ENCODE peak calls at places on chromosomes 13 and 19, in ten cellular contexts. T is tibial nerve; H is fibroblast of mammary gland; U is CD14-positive monocyte; J is left ventricle myocardium inferior; F is fibroblast of the aortic adventitia; W is HFF-Myc; N is CD4-positive, alpha-beta T cell; Q is RWPE1; A is pancreas. P is an unnamed sample.

GRCh38 chr19:52993342-52994178 is 20.2 kb upstream of the ERVV-1 start:
- DNase-seq in A (peak), W (no peak), J (peak), F (peak), N (peak), Q (peak), U (peak), H (peak), T (peak), P (peak)

GRCh38 chr19:32910094-32910493 is 40.5 kb upstream of the SLC7A9 start:
- DNase-seq in A (no peak), W (no peak), F (no peak), U (no peak), J (no peak), Q (no peak), N (no peak), H (no peak), T (no peak), P (no peak)

GRCh38 chr19:45442927-45443461 is 19.3 kb upstream of the ERCC1 start:
- DNase-seq in W (no peak), J (peak), Q (no peak), H (peak), T (peak), U (peak), A (no peak), F (peak), N (no peak), P (no peak)

GRCh38 chr13:112061367-112062046 is 5.4 kb upstream of the SOX1 start:
- DNase-seq in N (no peak), T (no peak), W (no peak), Q (no peak), J (no peak), F (no peak), U (no peak), H (no peak), A (peak), P (no peak)

GRCh38 chr13:42041017-42041683 is 7.3 kb upstream of the DGKH start:
- DNase-seq in F (peak), T (no peak), Q (peak), W (no peak), H (peak), J (peak), N (no peak), A (peak), U (no peak), P (peak)

GRCh38 chr19:51706885-51707284 is 13.8 kb downstream of the SPACA6 start:
- DNase-seq in T (no peak), F (no peak), N (no peak), H (no peak), U (no peak), W (no peak), A (no peak), J (no peak), Q (no peak), P (no peak)

GRCh38 chr19:3369337-3370213 is 3.2 kb downstream of the NFIC start:
- DNase-seq in T (no peak), J (peak), N (no peak), U (no peak), W (no peak), F (no peak), A (peak), H (peak), Q (no peak), P (peak)

GRCh38 chr19:18423258-18424020 is 4.2 kb downstream of the SSBP4 start:
- DNase-seq in A (no peak), J (no peak), Q (no peak), F (no peak), H (no peak), W (no peak), U (no peak), T (no peak), N (no peak), P (no peak)

GRCh38 chr19:3651684-3652083 is 25.1 kb upstream of the CACTIN start:
- DNase-seq in N (no peak), Q (no peak), T (no peak), W (no peak), F (no peak), U (no peak), H (no peak), J (no peak), A (no peak), P (no peak)

GRCh38 chr19:41974652-41975051 is 15.5 kb upstream of the RABAC1 start:
- DNase-seq in J (no peak), Q (no peak), U (no peak), H (no peak), N (no peak), A (no peak), F (no peak), W (no peak), T (no peak), P (no peak)
- TF ChIP-seq CTCF in J (no peak), Q (no peak), U (no peak), H (no peak), N (no peak), A (no peak), F (no peak), W (no peak), T (no peak), P (no peak)

GRCh38 chr19:56193981-56194380 is 3.6 kb downstream of the ZSCAN5B start:
- DNase-seq in F (no peak), W (no peak), N (no peak), T (no peak), J (no peak), H (no peak), U (no peak), A (no peak), Q (no peak), P (no peak)

GRCh38 chr19:56189785-56190184 is 7.8 kb downstream of the ZSCAN5B start:
- DNase-seq in F (no peak), Q (no peak), H (no peak), U (no peak), J (no peak), N (no peak), A (no peak), T (no peak), W (no peak), P (no peak)

GRCh38 chr19:56191711-56192110 is 5.9 kb downstream of the ZSCAN5B start:
- DNase-seq in T (no peak), U (no peak), J (no peak), Q (no peak), N (no peak), H (no peak), F (no peak), W (no peak), A (no peak), P (no peak)

DNA sequence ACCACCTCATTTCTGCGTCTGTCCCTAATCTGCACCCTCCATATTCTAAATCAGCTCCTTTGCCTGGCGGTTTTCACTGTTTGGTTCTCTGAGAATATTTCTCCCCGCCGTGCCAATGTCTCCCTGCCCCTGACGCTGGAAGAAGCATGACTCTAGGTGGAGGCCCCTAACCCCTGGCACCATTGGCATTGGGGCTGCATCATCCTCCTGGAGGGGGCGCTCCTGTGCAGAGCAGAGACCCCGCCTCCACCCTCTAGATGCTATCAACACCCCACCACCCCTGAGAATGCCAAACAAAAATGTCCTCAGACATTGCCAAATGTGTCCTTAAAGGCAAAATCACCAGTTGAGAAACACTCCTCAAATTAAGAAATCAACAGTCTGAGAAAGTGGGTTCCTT is 6.5 kb downstream of the ZSCAN5B start:
- DNase-seq in A (no peak), H (no peak), F (no peak), W (no peak), T (no peak), J (no peak), N (no peak), U (no peak), Q (no peak), P (no peak)
- TF ChIP-seq CTCF in A (no peak), H (no peak), F (no peak), W (no peak), T (no peak), J (no peak), N (no peak), U (no peak), Q (no peak), P (no peak)

DNA sequence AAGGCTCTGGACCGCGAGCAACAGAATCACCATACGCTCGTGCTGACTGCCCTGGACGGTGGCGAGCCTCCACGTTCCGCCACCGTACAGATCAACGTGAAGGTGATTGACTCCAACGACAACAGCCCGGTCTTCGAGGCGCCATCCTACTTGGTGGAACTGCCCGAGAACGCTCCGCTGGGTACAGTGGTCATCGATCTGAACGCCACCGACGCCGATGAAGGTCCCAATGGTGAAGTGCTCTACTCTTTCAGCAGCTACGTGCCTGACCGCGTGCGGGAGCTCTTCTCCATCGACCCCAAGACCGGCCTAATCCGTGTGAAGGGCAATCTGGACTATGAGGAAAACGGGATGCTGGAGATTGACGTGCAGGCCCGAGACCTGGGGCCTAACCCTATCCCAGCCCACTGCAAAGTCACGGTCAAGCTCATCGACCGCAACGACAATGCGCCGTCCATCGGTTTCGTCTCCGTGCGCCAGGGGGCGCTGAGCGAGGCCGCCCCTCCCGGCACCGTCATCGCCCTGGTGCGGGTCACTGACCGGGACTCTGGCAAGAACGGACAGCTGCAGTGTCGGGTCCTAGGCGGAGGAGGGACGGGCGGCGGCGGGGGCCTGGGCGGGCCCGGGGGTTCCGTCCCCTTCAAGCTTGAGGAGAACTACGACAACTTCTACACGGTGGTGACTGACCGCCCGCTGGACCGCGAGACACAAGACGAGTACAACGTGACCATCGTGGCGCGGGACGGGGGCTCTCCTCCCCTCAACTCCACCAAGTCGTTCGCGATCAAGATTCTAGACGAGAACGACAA is 1.8 kb downstream of the PCDH17 start:
- DNase-seq in N (no peak), J (peak), U (peak), A (peak), T (no peak), W (no peak), F (no peak), H (no peak), Q (no peak), P (no peak)
- TF ChIP-seq CTCF in N (no peak), J (peak), U (no peak), A (peak), T (peak), W (peak), F (peak), H (peak), Q (no peak), P (peak)

GRCh38 chr19:35090160-35090794 is 25.3 kb upstream of the FXYD3 start:
- DNase-seq in W (no peak), U (no peak), H (peak), J (no peak), N (peak), T (peak), Q (peak), A (no peak), F (peak), P (peak)

GRCh38 chr19:35090795-35091214 is 24.8 kb upstream of the FXYD3 start:
- DNase-seq in T (no peak), A (peak), U (no peak), H (no peak), W (no peak), Q (no peak), J (no peak), N (no peak), F (no peak), P (no peak)

GRCh38 chr19:35093430-35093829 is 22.2 kb upstream of the FXYD3 start:
- DNase-seq in H (no peak), N (no peak), J (no peak), Q (no peak), W (no peak), T (no peak), A (no peak), F (no peak), U (no peak), P (no peak)

GRCh38 chr19:35095667-35096368 is 19.8 kb upstream of the FXYD3 start:
- DNase-seq in N (no peak), U (no peak), J (no peak), A (no peak), H (no peak), Q (peak), T (no peak), F (no peak), W (no peak), P (no peak)

DNA sequence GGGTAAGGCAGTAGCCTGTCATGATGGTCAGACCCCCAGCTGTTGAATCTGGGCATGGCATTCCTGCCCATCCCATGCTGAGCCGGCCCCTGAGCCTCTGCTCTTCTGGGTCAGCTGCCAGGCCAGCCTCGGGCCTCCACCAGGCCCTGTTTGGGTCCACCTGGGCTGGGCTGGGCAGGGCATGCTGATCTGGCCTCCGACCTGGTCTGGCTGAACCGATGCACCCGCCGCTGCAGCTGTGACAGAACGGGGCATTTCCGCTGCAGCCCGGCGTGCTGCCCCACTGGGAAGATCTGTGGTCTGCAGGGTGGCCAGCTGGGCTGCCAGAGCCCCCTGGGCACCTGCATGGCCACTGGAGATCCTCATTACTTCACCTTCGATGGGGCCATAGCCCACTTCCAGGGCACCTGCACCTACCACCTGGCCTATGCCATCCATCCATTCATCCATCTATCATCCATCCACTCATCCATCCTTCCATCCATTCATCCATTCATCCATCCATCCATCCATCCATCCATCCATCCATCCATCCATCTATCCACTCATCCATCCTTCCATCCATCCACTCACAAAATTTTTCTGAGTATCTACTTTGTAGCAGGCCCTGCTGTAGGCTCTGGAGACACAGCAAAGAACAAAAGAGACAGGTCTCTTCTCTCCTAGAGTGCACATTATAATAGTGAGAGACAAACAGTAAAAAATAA is 21.5 kb upstream of the FXYD3 start:
- DNase-seq in W (no peak), J (no peak), H (no peak), U (no peak), T (no peak), F (no peak), A (no peak), N (no peak), Q (no peak), P (no peak)
- TF ChIP-seq CTCF in W (no peak), J (no peak), H (no peak), U (no peak), T (no peak), F (no peak), A (no peak), N (no peak), Q (no peak), P (no peak)

DNA sequence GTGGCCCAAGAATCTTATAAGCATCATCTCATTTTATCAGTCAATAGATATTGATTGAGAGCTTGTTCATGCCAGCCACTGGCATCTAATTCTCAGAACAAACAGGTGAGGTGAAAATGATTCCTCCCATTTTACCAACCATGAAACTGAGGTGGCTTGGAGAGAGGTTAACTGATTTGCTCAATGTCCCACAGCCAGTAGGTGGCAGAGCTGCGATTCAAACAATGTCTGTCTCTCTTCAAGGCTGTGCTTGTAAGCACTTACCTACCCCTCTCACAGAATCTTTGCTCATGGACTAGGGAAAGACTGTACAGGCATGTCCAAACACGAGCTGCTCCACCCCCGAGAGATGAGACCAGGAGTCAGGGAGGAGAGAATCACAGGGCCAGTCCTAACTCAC is 21.5 kb upstream of the GSX1 start:
- DNase-seq in T (no peak), F (peak), A (no peak), W (peak), U (no peak), Q (peak), N (no peak), J (no peak), H (peak), P (peak)
- TF ChIP-seq CTCF in T (no peak), F (peak), A (peak), W (peak), U (no peak), Q (peak), N (peak), J (peak), H (peak), P (peak)

GRCh38 chr19:35665604-35666003 is 713 bp upstream of the UPK1A start:
- DNase-seq in J (no peak), H (no peak), U (no peak), A (no peak), N (no peak), T (no peak), W (no peak), Q (no peak), F (no peak), P (no peak)
- TF ChIP-seq CTCF in J (no peak), H (no peak), U (no peak), A (no peak), N (no peak), T (no peak), W (no peak), Q (no peak), F (no peak), P (no peak)

GRCh38 chr13:59545007-59545406 is 618.7 kb downstream of the DIAPH3 start:
- DNase-seq in A (no peak), F (no peak), W (no peak), T (no peak), Q (no peak), J (no peak), H (no peak), U (no peak), N (no peak), P (no peak)
- TF ChIP-seq CTCF in A (no peak), F (no peak), W (peak), T (no peak), Q (no peak), J (no peak), H (no peak), U (no peak), N (no peak), P (no peak)

DNA sequence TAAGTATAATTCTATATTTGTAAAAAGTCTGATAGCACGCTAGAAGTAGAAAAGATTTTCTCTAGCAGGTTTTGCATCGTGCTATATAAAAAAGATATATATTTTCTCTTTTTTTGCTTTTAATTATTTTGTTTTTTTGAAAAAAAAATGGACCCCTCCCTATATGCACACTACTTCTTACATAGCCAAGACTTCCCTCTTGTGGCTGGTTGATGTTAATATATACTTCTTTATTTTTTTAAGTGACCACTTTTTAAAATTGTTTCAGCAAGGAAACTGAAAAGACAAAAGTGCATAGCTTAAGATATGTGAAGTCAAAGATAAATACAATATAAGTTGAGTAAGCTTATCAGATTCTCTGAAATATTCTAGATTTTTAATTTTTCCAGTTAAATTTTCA is 1202.8 kb downstream of the DIAPH3 start:
- DNase-seq in H (peak), T (no peak), A (no peak), Q (peak), U (no peak), F (peak), J (no peak), N (no peak), W (no peak), P (no peak)
- TF ChIP-seq CTCF in H (no peak), T (no peak), A (no peak), Q (no peak), U (no peak), F (no peak), J (peak), N (no peak), W (no peak), P (peak)

DNA sequence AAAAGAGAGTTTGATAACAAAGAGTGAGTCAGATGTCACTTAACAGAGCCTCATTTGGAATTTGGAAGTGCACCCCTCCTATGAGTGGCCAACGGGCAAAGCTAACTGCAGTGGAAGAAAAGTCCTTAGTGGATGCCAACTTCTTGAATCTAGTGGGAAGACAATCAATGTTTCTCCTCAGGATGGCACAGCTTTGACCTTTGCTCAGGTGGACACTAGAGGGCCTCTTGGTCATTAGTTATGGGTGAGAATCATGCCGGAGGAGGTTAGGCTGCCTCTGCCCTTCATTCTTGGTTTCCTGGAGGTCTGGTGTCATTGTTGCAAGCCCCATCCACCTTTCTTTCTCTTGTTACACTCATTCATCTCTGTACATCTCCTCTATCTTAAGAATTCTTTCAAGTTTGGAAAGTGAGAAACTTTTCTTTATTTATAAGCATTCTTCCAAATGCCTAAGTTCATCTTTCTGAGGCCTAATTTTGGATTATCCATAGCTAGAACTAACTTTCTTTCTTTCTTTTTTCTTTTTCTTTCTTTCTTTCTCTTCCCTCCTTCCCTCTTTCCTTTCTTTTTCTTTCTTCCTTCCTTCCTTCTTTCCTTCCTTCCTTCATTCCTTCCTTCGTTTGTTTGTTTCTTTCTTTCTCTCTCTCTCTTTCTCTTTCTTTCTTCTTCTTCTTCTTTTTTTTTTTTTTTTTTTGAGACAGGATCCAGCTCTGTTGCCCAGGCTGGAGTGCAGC is 327.2 kb upstream of the TSHZ3 start:
- DNase-seq in Q (no peak), U (no peak), T (no peak), H (peak), A (no peak), W (no peak), J (no peak), F (peak), N (no peak), P (no peak)
- TF ChIP-seq CTCF in Q (no peak), U (no peak), T (no peak), H (peak), A (no peak), W (no peak), J (peak), F (peak), N (no peak), P (peak)

DNA sequence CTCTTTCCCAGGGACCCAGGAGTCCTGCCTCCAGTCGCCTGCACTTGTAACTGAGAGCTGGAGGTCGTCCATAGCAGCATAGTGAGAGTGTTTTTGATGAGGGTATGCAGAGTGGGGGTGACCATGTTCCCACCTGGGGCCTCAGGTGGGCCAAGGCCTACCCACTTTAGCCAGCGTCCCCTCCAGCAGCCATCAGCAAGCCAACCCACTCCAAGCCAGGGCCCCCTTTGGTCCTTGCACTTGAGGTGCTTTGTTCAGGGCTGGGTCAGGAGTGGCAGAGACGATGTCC is 11.9 kb upstream of the SMG9 start:
- DNase-seq in U (no peak), J (no peak), W (no peak), N (no peak), A (no peak), Q (no peak), F (no peak), T (no peak), H (no peak), P (no peak)
- TF ChIP-seq CTCF in U (peak), J (no peak), W (no peak), N (no peak), A (no peak), Q (peak), F (no peak), T (no peak), H (no peak), P (peak)